ENCODE peak calls at places on chromosomes 3 and 15, in eight cellular contexts. W, G, N, Z, E, A, I and J are unnamed samples.

GRCh38 chr15:64096486-64097431 is 977 bp downstream of the SNX1 start:
- DNase-seq in N (no peak), Z (peak; percentile 38), A (peak; percentile 17), I (no peak), G (peak; percentile 36), E (no peak), W (no peak), J (peak; percentile 57)

GRCh38 chr3:181292984-181293383 is 303.4 kb upstream of the DNAJC19 start:
- DNase-seq in N (no peak), A (no peak), I (no peak), W (no peak), E (no peak), G (peak; percentile 24), Z (no peak), J (no peak)

GRCh38 chr15:66287461-66288055 is 5.8 kb upstream of the DIS3L start:
- DNase-seq in E (no peak), I (no peak), G (peak; percentile 55), N (peak; percentile 13), Z (no peak), W (no peak), A (peak; percentile 31), J (peak; percentile 37)

GRCh38 chr3:195895078-195895899 is 13.1 kb downstream of the TNK2 start:
- DNase-seq in I (peak; percentile 53), W (peak; percentile 31), A (peak; percentile 78), N (peak; percentile 71), Z (peak; percentile 78), G (peak; percentile 75), E (peak; percentile 35), J (peak; percentile 73)

GRCh38 chr15:39153058-39153457 is 427.8 kb upstream of the THBS1 start:
- DNase-seq in W (no peak), N (no peak), Z (no peak), E (no peak), I (no peak), G (peak; percentile 61), A (no peak), J (no peak)

GRCh38 chr15:101308604-101309435 is 13.8 kb upstream of the SNRPA1 start:
- DNase-seq in I (no peak), G (no peak), A (no peak), E (no peak), Z (no peak), N (no peak), W (no peak), J (no peak)

GRCh38 chr15:69573815-69574472 is 121.3 kb downstream of the RPLP1 start:
- DNase-seq in E (no peak), G (peak; percentile 32), N (no peak), Z (no peak), W (peak; percentile 20), A (no peak), I (no peak), J (no peak)

GRCh38 chr3:53846134-53846850 is at the start of the genes CHDH and IL17RB:
- DNase-seq in I (no peak), N (peak; percentile 22), E (no peak), A (peak; percentile 75), G (peak; percentile 65), W (no peak), Z (peak; percentile 19), J (peak; percentile 49)

GRCh38 chr3:51706788-51707731 is at the start of gene GRM2:
- DNase-seq in G (peak; percentile 14), I (no peak), N (no peak), A (no peak), E (no peak), Z (peak; percentile 79), W (no peak), J (no peak)

GRCh38 chr15:73325191-73325980 is 43.4 kb downstream of the HCN4 start:
- DNase-seq in Z (no peak), A (peak; percentile 22), W (no peak), E (no peak), N (no peak), I (no peak), G (no peak), J (peak; percentile 25)

GRCh38 chr15:25525741-25526140 is 86.9 kb upstream of the UBE3A start:
- DNase-seq in I (no peak), W (no peak), N (no peak), Z (no peak), A (no peak), G (no peak), E (no peak), J (no peak)

GRCh38 chr3:149095487-149095886 is 9.2 kb upstream of the HLTF start:
- DNase-seq in Z (no peak), I (no peak), A (no peak), G (no peak), N (no peak), W (no peak), E (no peak), J (no peak)

GRCh38 chr3:12446298-12446697 is 38.0 kb upstream of the TSEN2 start:
- DNase-seq in Z (no peak), E (no peak), W (no peak), I (no peak), N (no peak), G (no peak), A (no peak), J (no peak)

GRCh38 chr3:13012228-13012691 is 61.0 kb downstream of the IQSEC1 start:
- DNase-seq in I (peak; percentile 39), E (no peak), A (peak; percentile 81), W (peak; percentile 39), G (no peak), Z (no peak), N (no peak), J (no peak)

GRCh38 chr3:156795890-156796451 is 30.2 kb upstream of the LEKR1 start:
- DNase-seq in A (peak; percentile 45), G (peak; percentile 41), W (no peak), N (no peak), E (no peak), Z (no peak), I (no peak), J (no peak)

GRCh38 chr15:101675796-101676582 is 23.8 kb upstream of the TM2D3 start:
- DNase-seq in Z (no peak), A (no peak), W (no peak), E (no peak), I (no peak), G (peak; percentile 72), N (peak; percentile 5), J (peak; percentile 54)

GRCh38 chr3:73733796-73734195 is 109.1 kb upstream of the PDZRN3 start:
- DNase-seq in W (no peak), Z (no peak), G (no peak), E (no peak), I (no peak), A (peak; percentile 59), N (no peak), J (no peak)

GRCh38 chr15:65981837-65982696 is 112.8 kb downstream of the RAB11A start:
- DNase-seq in G (no peak), W (peak; percentile 31), E (peak; percentile 43), A (peak; percentile 37), N (peak; percentile 63), Z (peak; percentile 74), I (peak; percentile 54), J (no peak)

GRCh38 chr3:12902181-12902999 is 61.0 kb upstream of the RPL32 start:
- DNase-seq in G (no peak), W (no peak), E (no peak), I (no peak), Z (no peak), A (no peak), N (no peak), J (no peak)